ENCODE peak calls at places on chromosomes 1 and 21, in ten cellular contexts. One of them, this sample, is unnamed.

GRCh38 chr1:54575161-54575560 is 27.1 kb downstream of the ACOT11 start:
- DNase-seq in tibial nerve: no peak
- DNase-seq in breast epithelium: no peak
- DNase-seq in esophagus squamous epithelium: no peak
- DNase-seq in adrenal gland: no peak
- DNase-seq in Peyer's patch: no peak
- DNase-seq in K562: no peak
- DNase-seq in lower leg skin: no peak
- DNase-seq in spleen: peak
- DNase-seq in NB4: no peak
- DNase-seq in this sample: no peak

GRCh38 chr1:53409695-53410094 is 49.5 kb upstream of the DMRTB1 start:
- DNase-seq in K562: no peak
- DNase-seq in spleen: no peak
- DNase-seq in tibial nerve: no peak
- DNase-seq in breast epithelium: no peak
- DNase-seq in Peyer's patch: no peak
- DNase-seq in NB4: no peak
- DNase-seq in adrenal gland: no peak
- DNase-seq in lower leg skin: no peak
- DNase-seq in esophagus squamous epithelium: no peak
- DNase-seq in this sample: no peak

GRCh38 chr1:107162745-107163144 is 21.9 kb downstream of the NTNG1 start:
- DNase-seq in tibial nerve: no peak
- DNase-seq in breast epithelium: no peak
- DNase-seq in Peyer's patch: no peak
- DNase-seq in spleen: no peak
- DNase-seq in K562: no peak
- DNase-seq in lower leg skin: no peak
- DNase-seq in esophagus squamous epithelium: no peak
- DNase-seq in NB4: no peak
- DNase-seq in adrenal gland: no peak
- DNase-seq in this sample: no peak

GRCh38 chr1:112011231-112011630 is 21.8 kb upstream of the KCND3 start:
- DNase-seq in tibial nerve: no peak
- DNase-seq in K562: no peak
- DNase-seq in breast epithelium: no peak
- DNase-seq in esophagus squamous epithelium: no peak
- DNase-seq in Peyer's patch: no peak
- DNase-seq in lower leg skin: no peak
- DNase-seq in NB4: no peak
- DNase-seq in spleen: no peak
- DNase-seq in adrenal gland: peak
- DNase-seq in this sample: no peak

GRCh38 chr21:40809673-40810072 is 37.3 kb downstream of the DSCAM start:
- DNase-seq in esophagus squamous epithelium: no peak
- DNase-seq in adrenal gland: no peak
- DNase-seq in breast epithelium: no peak
- DNase-seq in spleen: no peak
- DNase-seq in Peyer's patch: no peak
- DNase-seq in K562: no peak
- DNase-seq in tibial nerve: no peak
- DNase-seq in lower leg skin: no peak
- DNase-seq in NB4: no peak
- DNase-seq in this sample: no peak

GRCh38 chr21:35646606-35647005 is 413.7 kb downstream of the SETD4 start:
- DNase-seq in NB4: no peak
- DNase-seq in breast epithelium: no peak
- DNase-seq in K562: no peak
- DNase-seq in Peyer's patch: no peak
- DNase-seq in lower leg skin: peak
- DNase-seq in tibial nerve: no peak
- DNase-seq in esophagus squamous epithelium: no peak
- DNase-seq in adrenal gland: peak
- DNase-seq in spleen: no peak
- DNase-seq in this sample: no peak

GRCh38 chr21:22885079-22885478 is 1886.9 kb downstream of the NCAM2 start:
- DNase-seq in K562: no peak
- DNase-seq in breast epithelium: no peak
- DNase-seq in esophagus squamous epithelium: no peak
- DNase-seq in spleen: no peak
- DNase-seq in adrenal gland: no peak
- DNase-seq in tibial nerve: no peak
- DNase-seq in NB4: no peak
- DNase-seq in Peyer's patch: no peak
- DNase-seq in lower leg skin: no peak
- DNase-seq in this sample: no peak

GRCh38 chr1:111480682-111481081 is 6.9 kb downstream of the C1orf162 start:
- DNase-seq in spleen: no peak
- DNase-seq in K562: no peak
- DNase-seq in tibial nerve: no peak
- DNase-seq in lower leg skin: no peak
- DNase-seq in esophagus squamous epithelium: no peak
- DNase-seq in Peyer's patch: no peak
- DNase-seq in NB4: no peak
- DNase-seq in adrenal gland: no peak
- DNase-seq in breast epithelium: no peak
- DNase-seq in this sample: no peak

GRCh38 chr1:205141236-205142104 is 19.7 kb upstream of the RBBP5 start:
- DNase-seq in esophagus squamous epithelium: peak
- DNase-seq in lower leg skin: peak
- DNase-seq in adrenal gland: peak
- DNase-seq in tibial nerve: peak
- DNase-seq in K562: peak
- DNase-seq in Peyer's patch: peak
- DNase-seq in breast epithelium: peak
- DNase-seq in NB4: peak
- DNase-seq in spleen: peak
- DNase-seq in this sample: peak

GRCh38 chr1:215002471-215002870 is 80.1 kb upstream of the KCNK2 start:
- DNase-seq in spleen: no peak
- DNase-seq in adrenal gland: no peak
- DNase-seq in esophagus squamous epithelium: no peak
- DNase-seq in lower leg skin: no peak
- DNase-seq in tibial nerve: no peak
- DNase-seq in K562: no peak
- DNase-seq in breast epithelium: no peak
- DNase-seq in NB4: no peak
- DNase-seq in Peyer's patch: no peak
- DNase-seq in this sample: no peak

DNA sequence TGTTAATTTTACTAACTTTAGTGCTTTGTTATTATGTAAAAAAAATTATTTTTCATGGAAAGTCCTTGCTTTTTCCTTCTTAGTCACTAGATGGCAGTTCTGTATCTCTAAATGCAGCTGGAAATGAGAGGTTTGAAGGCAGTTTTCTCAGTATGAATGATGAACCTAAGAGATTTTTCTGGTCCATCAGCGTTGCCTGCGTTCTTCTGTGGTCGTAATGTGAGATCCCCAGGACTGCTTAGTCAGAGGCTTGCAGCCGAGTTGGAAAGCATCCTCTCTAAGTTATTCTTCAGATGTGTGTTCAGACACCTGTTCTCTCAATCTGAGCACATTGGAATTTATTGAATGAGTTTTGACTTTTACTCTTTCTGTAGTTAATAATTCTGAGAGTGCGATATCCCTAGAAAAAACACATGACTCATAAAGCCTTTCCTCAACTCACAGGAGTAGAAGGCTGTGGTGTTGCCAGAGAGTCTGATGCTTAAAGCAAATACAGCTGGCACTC is 99.2 kb downstream of the FMN2 start:
- DNase-seq in breast epithelium: no peak
- DNase-seq in spleen: no peak
- DNase-seq in NB4: peak
- DNase-seq in K562: no peak
- DNase-seq in lower leg skin: peak
- DNase-seq in esophagus squamous epithelium: no peak
- DNase-seq in tibial nerve: no peak
- DNase-seq in Peyer's patch: no peak
- DNase-seq in adrenal gland: no peak
- DNase-seq in this sample: no peak
- TF ChIP-seq POLR2A in breast epithelium: no peak
- TF ChIP-seq POLR2A in spleen: no peak
- TF ChIP-seq POLR2A in NB4: no peak
- TF ChIP-seq POLR2A in K562: no peak
- TF ChIP-seq POLR2A in lower leg skin: no peak
- TF ChIP-seq POLR2A in esophagus squamous epithelium: no peak
- TF ChIP-seq POLR2A in tibial nerve: no peak
- TF ChIP-seq POLR2A in Peyer's patch: no peak
- TF ChIP-seq POLR2A in adrenal gland: no peak
- TF ChIP-seq POLR2A in this sample: no peak

GRCh38 chr1:153652795-153653507 is 5.6 kb upstream of the SNAPIN start:
- DNase-seq in lower leg skin: no peak
- DNase-seq in esophagus squamous epithelium: no peak
- DNase-seq in Peyer's patch: no peak
- DNase-seq in NB4: no peak
- DNase-seq in tibial nerve: no peak
- DNase-seq in adrenal gland: peak
- DNase-seq in K562: no peak
- DNase-seq in spleen: no peak
- DNase-seq in breast epithelium: no peak
- DNase-seq in this sample: no peak
- TF ChIP-seq POLR2A in lower leg skin: no peak
- TF ChIP-seq POLR2A in esophagus squamous epithelium: no peak
- TF ChIP-seq POLR2A in Peyer's patch: no peak
- TF ChIP-seq POLR2A in NB4: no peak
- TF ChIP-seq POLR2A in tibial nerve: no peak
- TF ChIP-seq POLR2A in adrenal gland: no peak
- TF ChIP-seq POLR2A in K562: no peak
- TF ChIP-seq POLR2A in spleen: no peak
- TF ChIP-seq POLR2A in breast epithelium: no peak
- TF ChIP-seq POLR2A in this sample: no peak

DNA sequence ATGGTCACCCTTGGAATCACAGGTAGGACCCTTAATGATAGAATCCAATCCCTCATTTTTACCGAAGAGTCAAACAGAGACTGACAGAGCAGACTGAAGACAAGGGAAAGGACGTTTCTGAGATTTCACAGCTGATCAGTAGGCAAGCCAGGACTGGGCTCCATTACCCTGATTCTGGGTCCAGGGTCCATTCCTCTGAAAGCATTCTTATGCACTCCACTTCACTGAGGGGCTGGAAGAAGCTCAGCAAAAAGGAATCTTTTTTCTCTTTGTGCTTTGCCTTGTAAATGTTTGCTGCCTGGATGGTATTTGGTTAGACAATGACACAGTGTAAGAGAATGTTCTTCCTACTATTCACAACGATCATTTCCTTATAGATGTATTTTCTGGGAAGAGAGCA is 331.3 kb upstream of the PROX1 start:
- DNase-seq in K562: no peak
- DNase-seq in spleen: no peak
- DNase-seq in NB4: no peak
- DNase-seq in esophagus squamous epithelium: no peak
- DNase-seq in breast epithelium: no peak
- DNase-seq in adrenal gland: no peak
- DNase-seq in tibial nerve: no peak
- DNase-seq in Peyer's patch: no peak
- DNase-seq in lower leg skin: no peak
- DNase-seq in this sample: no peak
- TF ChIP-seq POLR2A in K562: no peak
- TF ChIP-seq POLR2A in spleen: no peak
- TF ChIP-seq POLR2A in NB4: no peak
- TF ChIP-seq POLR2A in esophagus squamous epithelium: no peak
- TF ChIP-seq POLR2A in breast epithelium: no peak
- TF ChIP-seq POLR2A in adrenal gland: no peak
- TF ChIP-seq POLR2A in tibial nerve: no peak
- TF ChIP-seq POLR2A in Peyer's patch: no peak
- TF ChIP-seq POLR2A in lower leg skin: no peak
- TF ChIP-seq POLR2A in this sample: no peak

DNA sequence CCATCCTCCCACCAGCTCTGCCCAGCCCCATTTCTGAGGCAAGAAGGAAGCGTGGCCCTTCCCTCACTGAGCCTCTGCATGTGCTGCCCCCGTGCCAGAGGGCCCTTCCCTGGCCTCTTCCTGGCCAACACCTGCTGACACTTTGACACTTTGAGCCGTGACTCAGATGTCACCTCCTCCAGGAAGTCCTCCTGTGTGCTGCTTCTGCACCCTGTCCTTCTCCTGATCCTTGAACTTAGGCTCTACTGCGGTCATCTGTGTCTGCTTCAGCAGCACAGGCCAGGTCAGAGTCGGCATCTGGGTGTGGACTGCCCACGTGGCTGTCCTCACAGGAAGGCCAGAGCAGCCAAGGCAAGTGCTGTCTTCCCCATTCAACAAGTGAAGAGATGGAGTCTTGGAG is 19.6 kb upstream of the EPHA8 start:
- DNase-seq in spleen: no peak
- DNase-seq in esophagus squamous epithelium: no peak
- DNase-seq in NB4: no peak
- DNase-seq in tibial nerve: no peak
- DNase-seq in lower leg skin: no peak
- DNase-seq in Peyer's patch: no peak
- DNase-seq in breast epithelium: no peak
- DNase-seq in adrenal gland: no peak
- DNase-seq in K562: no peak
- DNase-seq in this sample: no peak
- TF ChIP-seq POLR2A in spleen: no peak
- TF ChIP-seq POLR2A in esophagus squamous epithelium: no peak
- TF ChIP-seq POLR2A in NB4: no peak
- TF ChIP-seq POLR2A in tibial nerve: no peak
- TF ChIP-seq POLR2A in lower leg skin: no peak
- TF ChIP-seq POLR2A in Peyer's patch: no peak
- TF ChIP-seq POLR2A in breast epithelium: no peak
- TF ChIP-seq POLR2A in adrenal gland: no peak
- TF ChIP-seq POLR2A in K562: no peak
- TF ChIP-seq POLR2A in this sample: no peak

GRCh38 chr1:156052862-156053769 is 482 bp downstream of the UBQLN4 start:
- DNase-seq in esophagus squamous epithelium: no peak
- DNase-seq in tibial nerve: peak
- DNase-seq in adrenal gland: peak
- DNase-seq in K562: peak
- DNase-seq in spleen: peak
- DNase-seq in lower leg skin: no peak
- DNase-seq in NB4: peak
- DNase-seq in Peyer's patch: peak
- DNase-seq in breast epithelium: peak
- DNase-seq in this sample: peak

GRCh38 chr1:156055649-156056048 is 1.1 kb downstream of the LAMTOR2 start:
- DNase-seq in Peyer's patch: no peak
- DNase-seq in esophagus squamous epithelium: no peak
- DNase-seq in breast epithelium: no peak
- DNase-seq in spleen: no peak
- DNase-seq in lower leg skin: no peak
- DNase-seq in NB4: peak
- DNase-seq in adrenal gland: no peak
- DNase-seq in K562: no peak
- DNase-seq in tibial nerve: no peak
- DNase-seq in this sample: no peak

GRCh38 chr1:156053770-156054499 is at the start of gene UBQLN4:
- DNase-seq in esophagus squamous epithelium: peak
- DNase-seq in spleen: peak
- DNase-seq in lower leg skin: peak
- DNase-seq in K562: peak
- DNase-seq in breast epithelium: peak
- DNase-seq in tibial nerve: peak
- DNase-seq in NB4: peak
- DNase-seq in Peyer's patch: peak
- DNase-seq in adrenal gland: peak
- DNase-seq in this sample: peak

GRCh38 chr1:156055343-156055645 is 712 bp downstream of the LAMTOR2 start:
- DNase-seq in tibial nerve: no peak
- DNase-seq in Peyer's patch: no peak
- DNase-seq in adrenal gland: no peak
- DNase-seq in spleen: no peak
- DNase-seq in breast epithelium: no peak
- DNase-seq in lower leg skin: no peak
- DNase-seq in K562: peak
- DNase-seq in esophagus squamous epithelium: no peak
- DNase-seq in NB4: no peak
- DNase-seq in this sample: no peak

GRCh38 chr1:156054500-156055342 is at the start of gene LAMTOR2:
- DNase-seq in breast epithelium: peak
- DNase-seq in adrenal gland: peak
- DNase-seq in NB4: peak
- DNase-seq in lower leg skin: peak
- DNase-seq in Peyer's patch: peak
- DNase-seq in K562: peak
- DNase-seq in tibial nerve: peak
- DNase-seq in esophagus squamous epithelium: peak
- DNase-seq in spleen: peak
- DNase-seq in this sample: peak
- TF ChIP-seq POLR2A in breast epithelium: peak
- TF ChIP-seq POLR2A in adrenal gland: no peak
- TF ChIP-seq POLR2A in NB4: peak
- TF ChIP-seq POLR2A in lower leg skin: no peak
- TF ChIP-seq POLR2A in Peyer's patch: peak
- TF ChIP-seq POLR2A in K562: peak
- TF ChIP-seq POLR2A in tibial nerve: peak
- TF ChIP-seq POLR2A in esophagus squamous epithelium: peak
- TF ChIP-seq POLR2A in spleen: peak
- TF ChIP-seq POLR2A in this sample: peak

This sample was measured in erythroblast.